ENCODE peak calls at places on chromosomes 12 and 14, in five cellular contexts. F is MV-4-11, K is IMR-90, J is KG1, I is neural progenitor cell. D is an unnamed sample.

GRCh38 chr14:53153702-53154112 is 584 bp upstream of the DDHD1 start:
- DNase-seq in K (no peak), J (no peak), I (no peak), F (no peak), D (no peak)

GRCh38 chr12:40648519-40648918 is 43.7 kb upstream of the CNTN1 start:
- DNase-seq in F (no peak), K (no peak), I (peak), J (no peak), D (no peak)

GRCh38 chr14:55512421-55512820 is 67.6 kb upstream of the KTN1 start:
- DNase-seq in J (no peak), F (no peak), I (no peak), K (peak), D (no peak)

GRCh38 chr12:114920828-114921579 is 237.0 kb upstream of the TBX3 start:
- DNase-seq in J (no peak), I (no peak), F (peak), K (peak), D (no peak)

GRCh38 chr14:104389326-104390220 is 190.0 kb upstream of the C14orf180 start:
- DNase-seq in K (no peak), J (no peak), F (no peak), I (no peak), D (no peak)

GRCh38 chr14:61615743-61616523 is 79.4 kb upstream of the HIF1A start:
- DNase-seq in J (no peak), I (no peak), F (no peak), K (no peak), D (no peak)

GRCh38 chr12:49451468-49452259 is 84.4 kb downstream of the SPATS2 start:
- DNase-seq in K (no peak), F (no peak), I (no peak), J (no peak), D (no peak)

GRCh38 chr12:42958271-42958674 is 368.7 kb upstream of the PRICKLE1 start:
- DNase-seq in K (peak), I (no peak), F (peak), J (no peak), D (peak)

GRCh38 chr12:9588749-9589148 is 19.0 kb downstream of the KLRB1 start:
- DNase-seq in I (no peak), K (no peak), F (no peak), J (no peak), D (no peak)

GRCh38 chr12:68612675-68613074 is 2.0 kb downstream of the RAP1B start:
- DNase-seq in K (no peak), F (no peak), I (no peak), J (no peak), D (no peak)

GRCh38 chr12:115785548-115785947 is 491.9 kb downstream of the MED13L start:
- DNase-seq in I (no peak), F (no peak), J (no peak), K (no peak), D (no peak)

D was measured in BE2C.